ENCODE peak calls at places on chromosomes 7 and 10, in seven cellular contexts. One of them, this sample, is unnamed.

GRCh38 chr7:63899691-63900393 is 98.8 kb upstream of the ZNF722 start:
- DNase-seq in left colon: peak
- DNase-seq in pancreas: peak
- DNase-seq in CD4-positive, alpha-beta T cell: peak
- DNase-seq in CD4-positive, alpha-beta memory T cell: peak
- DNase-seq in AG08395: no peak
- DNase-seq in hypothalamus: peak
- DNase-seq in this sample: no peak

GRCh38 chr7:143387156-143387975 is 6.2 kb downstream of the ZYX start:
- DNase-seq in left colon: no peak
- DNase-seq in CD4-positive, alpha-beta memory T cell: no peak
- DNase-seq in hypothalamus: no peak
- DNase-seq in pancreas: peak
- DNase-seq in AG08395: no peak
- DNase-seq in CD4-positive, alpha-beta T cell: no peak
- DNase-seq in this sample: peak

GRCh38 chr10:27240212-27240890 is at the start of gene ACBD5:
- DNase-seq in AG08395: peak
- DNase-seq in hypothalamus: peak
- DNase-seq in left colon: peak
- DNase-seq in pancreas: peak
- DNase-seq in CD4-positive, alpha-beta memory T cell: peak
- DNase-seq in CD4-positive, alpha-beta T cell: peak
- DNase-seq in this sample: peak

GRCh38 chr7:14024406-14024805 is 34.9 kb upstream of the ETV1 start:
- DNase-seq in CD4-positive, alpha-beta memory T cell: no peak
- DNase-seq in hypothalamus: no peak
- DNase-seq in AG08395: no peak
- DNase-seq in left colon: no peak
- DNase-seq in pancreas: no peak
- DNase-seq in CD4-positive, alpha-beta T cell: no peak
- DNase-seq in this sample: no peak

GRCh38 chr10:3955493-3955892 is 170.5 kb upstream of the KLF6 start:
- DNase-seq in left colon: no peak
- DNase-seq in AG08395: no peak
- DNase-seq in hypothalamus: no peak
- DNase-seq in CD4-positive, alpha-beta T cell: no peak
- DNase-seq in pancreas: no peak
- DNase-seq in CD4-positive, alpha-beta memory T cell: no peak
- DNase-seq in this sample: no peak

GRCh38 chr10:11395581-11396310 is 215.7 kb downstream of the USP6NL start:
- DNase-seq in CD4-positive, alpha-beta memory T cell: no peak
- DNase-seq in left colon: no peak
- DNase-seq in AG08395: no peak
- DNase-seq in CD4-positive, alpha-beta T cell: no peak
- DNase-seq in pancreas: no peak
- DNase-seq in hypothalamus: no peak
- DNase-seq in this sample: no peak

GRCh38 chr7:130891254-130892094 is 157.5 kb upstream of the KLF14 start:
- DNase-seq in CD4-positive, alpha-beta memory T cell: no peak
- DNase-seq in CD4-positive, alpha-beta T cell: no peak
- DNase-seq in AG08395: peak
- DNase-seq in hypothalamus: no peak
- DNase-seq in pancreas: no peak
- DNase-seq in left colon: no peak
- DNase-seq in this sample: no peak

GRCh38 chr10:103069453-103070331 is 123.4 kb downstream of the NT5C2 start:
- DNase-seq in pancreas: peak
- DNase-seq in CD4-positive, alpha-beta memory T cell: peak
- DNase-seq in hypothalamus: peak
- DNase-seq in left colon: peak
- DNase-seq in AG08395: peak
- DNase-seq in CD4-positive, alpha-beta T cell: peak
- DNase-seq in this sample: peak

GRCh38 chr7:65397730-65398142 is 24.1 kb downstream of the ZNF92 start:
- DNase-seq in pancreas: no peak
- DNase-seq in CD4-positive, alpha-beta memory T cell: no peak
- DNase-seq in hypothalamus: no peak
- DNase-seq in left colon: no peak
- DNase-seq in CD4-positive, alpha-beta T cell: no peak
- DNase-seq in AG08395: no peak
- DNase-seq in this sample: no peak

GRCh38 chr10:13399752-13400151 is 51.7 kb upstream of the SEPHS1 start:
- DNase-seq in hypothalamus: no peak
- DNase-seq in CD4-positive, alpha-beta T cell: no peak
- DNase-seq in left colon: no peak
- DNase-seq in pancreas: no peak
- DNase-seq in AG08395: no peak
- DNase-seq in CD4-positive, alpha-beta memory T cell: no peak
- DNase-seq in this sample: no peak

GRCh38 chr7:5695709-5696345 is 85.6 kb downstream of the RNF216 start:
- DNase-seq in pancreas: no peak
- DNase-seq in hypothalamus: no peak
- DNase-seq in AG08395: peak
- DNase-seq in CD4-positive, alpha-beta memory T cell: no peak
- DNase-seq in left colon: peak
- DNase-seq in CD4-positive, alpha-beta T cell: no peak
- DNase-seq in this sample: no peak

GRCh38 chr7:265192-265997 is 24.6 kb upstream of the FOXL3 start:
- DNase-seq in hypothalamus: no peak
- DNase-seq in CD4-positive, alpha-beta T cell: no peak
- DNase-seq in CD4-positive, alpha-beta memory T cell: no peak
- DNase-seq in left colon: no peak
- DNase-seq in AG08395: no peak
- DNase-seq in pancreas: peak
- DNase-seq in this sample: no peak

GRCh38 chr10:124619195-124619594 is 125.0 kb downstream of the FAM53B start:
- DNase-seq in AG08395: no peak
- DNase-seq in left colon: no peak
- DNase-seq in pancreas: no peak
- DNase-seq in CD4-positive, alpha-beta memory T cell: no peak
- DNase-seq in hypothalamus: no peak
- DNase-seq in CD4-positive, alpha-beta T cell: no peak
- DNase-seq in this sample: peak

GRCh38 chr7:18546576-18546975 is 51.0 kb downstream of the HDAC9 start:
- DNase-seq in hypothalamus: no peak
- DNase-seq in pancreas: no peak
- DNase-seq in CD4-positive, alpha-beta memory T cell: no peak
- DNase-seq in CD4-positive, alpha-beta T cell: no peak
- DNase-seq in left colon: no peak
- DNase-seq in AG08395: no peak
- DNase-seq in this sample: no peak

GRCh38 chr7:158183431-158183830 is 404.2 kb downstream of the PTPRN2 start:
- DNase-seq in AG08395: no peak
- DNase-seq in CD4-positive, alpha-beta T cell: no peak
- DNase-seq in pancreas: no peak
- DNase-seq in left colon: no peak
- DNase-seq in hypothalamus: no peak
- DNase-seq in CD4-positive, alpha-beta memory T cell: no peak
- DNase-seq in this sample: no peak

GRCh38 chr7:19920705-19921104 is 147.3 kb upstream of the TMEM196 start:
- DNase-seq in left colon: no peak
- DNase-seq in pancreas: no peak
- DNase-seq in AG08395: no peak
- DNase-seq in CD4-positive, alpha-beta T cell: no peak
- DNase-seq in CD4-positive, alpha-beta memory T cell: no peak
- DNase-seq in hypothalamus: no peak
- DNase-seq in this sample: no peak

This sample was measured in left lung.